ENCODE peak calls at places on chromosomes 11 and 22, in ten cellular contexts. One of them, this sample, is unnamed.

GRCh38 chr22:30005213-30005857 is 74.9 kb upstream of the HORMAD2 start:
- DNase-seq in H9: peak
- DNase-seq in SK-N-SH: peak
- DNase-seq in A549: peak
- DNase-seq in fibroblast of mammary gland: peak
- DNase-seq in HL-60: peak
- DNase-seq in uterus: peak
- DNase-seq in HFFc6: peak
- DNase-seq in fibroblast of pulmonary artery: peak
- DNase-seq in GM23338: peak
- DNase-seq in this sample: peak

GRCh38 chr22:45608763-45609180 is 62.9 kb upstream of the ATXN10 start:
- DNase-seq in H9: no peak
- DNase-seq in SK-N-SH: no peak
- DNase-seq in A549: no peak
- DNase-seq in fibroblast of mammary gland: peak
- DNase-seq in HL-60: peak
- DNase-seq in uterus: no peak
- DNase-seq in HFFc6: peak
- DNase-seq in fibroblast of pulmonary artery: peak
- DNase-seq in GM23338: no peak
- DNase-seq in this sample: no peak

GRCh38 chr11:124569697-124570096 is at the start of gene OR8A1:
- DNase-seq in H9: no peak
- DNase-seq in SK-N-SH: no peak
- DNase-seq in A549: no peak
- DNase-seq in fibroblast of mammary gland: no peak
- DNase-seq in HL-60: no peak
- DNase-seq in uterus: no peak
- DNase-seq in HFFc6: no peak
- DNase-seq in fibroblast of pulmonary artery: no peak
- DNase-seq in GM23338: no peak
- DNase-seq in this sample: no peak

GRCh38 chr11:62580959-62581715 is 7.4 kb upstream of the EEF1G start:
- DNase-seq in H9: no peak
- DNase-seq in SK-N-SH: no peak
- DNase-seq in A549: no peak
- DNase-seq in fibroblast of mammary gland: no peak
- DNase-seq in HL-60: no peak
- DNase-seq in uterus: no peak
- DNase-seq in HFFc6: no peak
- DNase-seq in fibroblast of pulmonary artery: no peak
- DNase-seq in GM23338: no peak
- DNase-seq in this sample: no peak

GRCh38 chr11:10785146-10785474 is 23.6 kb downstream of the EIF4G2 start:
- DNase-seq in H9: no peak
- DNase-seq in SK-N-SH: no peak
- DNase-seq in A549: no peak
- DNase-seq in fibroblast of mammary gland: no peak
- DNase-seq in HL-60: no peak
- DNase-seq in uterus: no peak
- DNase-seq in HFFc6: no peak
- DNase-seq in fibroblast of pulmonary artery: no peak
- DNase-seq in GM23338: no peak
- DNase-seq in this sample: no peak

GRCh38 chr11:34055218-34056000 is 3.9 kb downstream of the CAPRIN1 start:
- DNase-seq in H9: no peak
- DNase-seq in SK-N-SH: no peak
- DNase-seq in A549: no peak
- DNase-seq in fibroblast of mammary gland: no peak
- DNase-seq in HL-60: no peak
- DNase-seq in uterus: no peak
- DNase-seq in HFFc6: no peak
- DNase-seq in fibroblast of pulmonary artery: no peak
- DNase-seq in GM23338: no peak
- DNase-seq in this sample: no peak

GRCh38 chr11:34565417-34566208 is 52.0 kb upstream of the ELF5 start:
- DNase-seq in H9: peak
- DNase-seq in SK-N-SH: peak
- DNase-seq in A549: peak
- DNase-seq in fibroblast of mammary gland: no peak
- DNase-seq in HL-60: no peak
- DNase-seq in uterus: no peak
- DNase-seq in HFFc6: no peak
- DNase-seq in fibroblast of pulmonary artery: no peak
- DNase-seq in GM23338: peak
- DNase-seq in this sample: no peak

GRCh38 chr22:29580200-29580810 is 608 bp downstream of the NIPSNAP1 start:
- DNase-seq in H9: peak
- DNase-seq in SK-N-SH: peak
- DNase-seq in A549: no peak
- DNase-seq in fibroblast of mammary gland: no peak
- DNase-seq in HL-60: no peak
- DNase-seq in uterus: no peak
- DNase-seq in HFFc6: no peak
- DNase-seq in fibroblast of pulmonary artery: no peak
- DNase-seq in GM23338: peak
- DNase-seq in this sample: no peak

GRCh38 chr11:75554258-75555022 is 7.6 kb upstream of the SERPINH1 start:
- DNase-seq in H9: peak
- DNase-seq in SK-N-SH: peak
- DNase-seq in A549: no peak
- DNase-seq in fibroblast of mammary gland: peak
- DNase-seq in HL-60: no peak
- DNase-seq in uterus: peak
- DNase-seq in HFFc6: peak
- DNase-seq in fibroblast of pulmonary artery: peak
- DNase-seq in GM23338: peak
- DNase-seq in this sample: peak

GRCh38 chr22:43483669-43484068 is 71.9 kb downstream of the MPPED1 start:
- DNase-seq in H9: no peak
- DNase-seq in SK-N-SH: no peak
- DNase-seq in A549: no peak
- DNase-seq in fibroblast of mammary gland: no peak
- DNase-seq in HL-60: no peak
- DNase-seq in uterus: no peak
- DNase-seq in HFFc6: no peak
- DNase-seq in fibroblast of pulmonary artery: no peak
- DNase-seq in GM23338: no peak
- DNase-seq in this sample: no peak

GRCh38 chr22:43482310-43482625 is 70.5 kb downstream of the MPPED1 start:
- DNase-seq in H9: no peak
- DNase-seq in SK-N-SH: no peak
- DNase-seq in A549: no peak
- DNase-seq in fibroblast of mammary gland: no peak
- DNase-seq in HL-60: no peak
- DNase-seq in uterus: no peak
- DNase-seq in HFFc6: no peak
- DNase-seq in fibroblast of pulmonary artery: no peak
- DNase-seq in GM23338: peak
- DNase-seq in this sample: no peak

GRCh38 chr22:43483266-43483665 is 71.5 kb downstream of the MPPED1 start:
- DNase-seq in H9: no peak
- DNase-seq in SK-N-SH: no peak
- DNase-seq in A549: no peak
- DNase-seq in fibroblast of mammary gland: no peak
- DNase-seq in HL-60: no peak
- DNase-seq in uterus: no peak
- DNase-seq in HFFc6: no peak
- DNase-seq in fibroblast of pulmonary artery: no peak
- DNase-seq in GM23338: no peak
- DNase-seq in this sample: no peak

GRCh38 chr22:43479962-43480361 is 68.1 kb downstream of the MPPED1 start:
- DNase-seq in H9: no peak
- DNase-seq in SK-N-SH: no peak
- DNase-seq in A549: no peak
- DNase-seq in fibroblast of mammary gland: no peak
- DNase-seq in HL-60: peak
- DNase-seq in uterus: no peak
- DNase-seq in HFFc6: no peak
- DNase-seq in fibroblast of pulmonary artery: no peak
- DNase-seq in GM23338: no peak
- DNase-seq in this sample: no peak

GRCh38 chr22:43481528-43482309 is 69.9 kb downstream of the MPPED1 start:
- DNase-seq in H9: no peak
- DNase-seq in SK-N-SH: no peak
- DNase-seq in A549: no peak
- DNase-seq in fibroblast of mammary gland: no peak
- DNase-seq in HL-60: peak
- DNase-seq in uterus: no peak
- DNase-seq in HFFc6: no peak
- DNase-seq in fibroblast of pulmonary artery: no peak
- DNase-seq in GM23338: peak
- DNase-seq in this sample: no peak
- TF ChIP-seq CTCF in H9: peak
- TF ChIP-seq CTCF in SK-N-SH: no peak
- TF ChIP-seq CTCF in A549: no peak
- TF ChIP-seq CTCF in fibroblast of mammary gland: no peak
- TF ChIP-seq CTCF in HL-60: peak
- TF ChIP-seq CTCF in uterus: no peak
- TF ChIP-seq CTCF in HFFc6: no peak
- TF ChIP-seq CTCF in fibroblast of pulmonary artery: no peak
- TF ChIP-seq CTCF in GM23338: peak
- TF ChIP-seq CTCF in this sample: no peak

GRCh38 chr11:19648321-19648720 is 64.3 kb upstream of the NAV2 start:
- DNase-seq in H9: no peak
- DNase-seq in SK-N-SH: no peak
- DNase-seq in A549: no peak
- DNase-seq in fibroblast of mammary gland: no peak
- DNase-seq in HL-60: no peak
- DNase-seq in uterus: no peak
- DNase-seq in HFFc6: no peak
- DNase-seq in fibroblast of pulmonary artery: no peak
- DNase-seq in GM23338: no peak
- DNase-seq in this sample: no peak

GRCh38 chr11:19646308-19646707 is 66.3 kb upstream of the NAV2 start:
- DNase-seq in H9: no peak
- DNase-seq in SK-N-SH: no peak
- DNase-seq in A549: no peak
- DNase-seq in fibroblast of mammary gland: peak
- DNase-seq in HL-60: no peak
- DNase-seq in uterus: no peak
- DNase-seq in HFFc6: no peak
- DNase-seq in fibroblast of pulmonary artery: no peak
- DNase-seq in GM23338: no peak
- DNase-seq in this sample: no peak

GRCh38 chr11:19650929-19651487 is 61.6 kb upstream of the NAV2 start:
- DNase-seq in H9: no peak
- DNase-seq in SK-N-SH: no peak
- DNase-seq in A549: no peak
- DNase-seq in fibroblast of mammary gland: no peak
- DNase-seq in HL-60: no peak
- DNase-seq in uterus: no peak
- DNase-seq in HFFc6: no peak
- DNase-seq in fibroblast of pulmonary artery: no peak
- DNase-seq in GM23338: no peak
- DNase-seq in this sample: no peak

GRCh38 chr11:19644316-19644715 is 68.3 kb upstream of the NAV2 start:
- DNase-seq in H9: no peak
- DNase-seq in SK-N-SH: no peak
- DNase-seq in A549: no peak
- DNase-seq in fibroblast of mammary gland: no peak
- DNase-seq in HL-60: no peak
- DNase-seq in uterus: no peak
- DNase-seq in HFFc6: no peak
- DNase-seq in fibroblast of pulmonary artery: no peak
- DNase-seq in GM23338: no peak
- DNase-seq in this sample: no peak

GRCh38 chr11:19646921-19647320 is 65.7 kb upstream of the NAV2 start:
- DNase-seq in H9: no peak
- DNase-seq in SK-N-SH: peak
- DNase-seq in A549: no peak
- DNase-seq in fibroblast of mammary gland: peak
- DNase-seq in HL-60: no peak
- DNase-seq in uterus: no peak
- DNase-seq in HFFc6: peak
- DNase-seq in fibroblast of pulmonary artery: peak
- DNase-seq in GM23338: no peak
- DNase-seq in this sample: no peak
- TF ChIP-seq CTCF in H9: no peak
- TF ChIP-seq CTCF in SK-N-SH: peak
- TF ChIP-seq CTCF in A549: no peak
- TF ChIP-seq CTCF in fibroblast of mammary gland: peak
- TF ChIP-seq CTCF in HL-60: no peak
- TF ChIP-seq CTCF in uterus: no peak
- TF ChIP-seq CTCF in HFFc6: peak
- TF ChIP-seq CTCF in fibroblast of pulmonary artery: no peak
- TF ChIP-seq CTCF in GM23338: no peak
- TF ChIP-seq CTCF in this sample: no peak

DNA sequence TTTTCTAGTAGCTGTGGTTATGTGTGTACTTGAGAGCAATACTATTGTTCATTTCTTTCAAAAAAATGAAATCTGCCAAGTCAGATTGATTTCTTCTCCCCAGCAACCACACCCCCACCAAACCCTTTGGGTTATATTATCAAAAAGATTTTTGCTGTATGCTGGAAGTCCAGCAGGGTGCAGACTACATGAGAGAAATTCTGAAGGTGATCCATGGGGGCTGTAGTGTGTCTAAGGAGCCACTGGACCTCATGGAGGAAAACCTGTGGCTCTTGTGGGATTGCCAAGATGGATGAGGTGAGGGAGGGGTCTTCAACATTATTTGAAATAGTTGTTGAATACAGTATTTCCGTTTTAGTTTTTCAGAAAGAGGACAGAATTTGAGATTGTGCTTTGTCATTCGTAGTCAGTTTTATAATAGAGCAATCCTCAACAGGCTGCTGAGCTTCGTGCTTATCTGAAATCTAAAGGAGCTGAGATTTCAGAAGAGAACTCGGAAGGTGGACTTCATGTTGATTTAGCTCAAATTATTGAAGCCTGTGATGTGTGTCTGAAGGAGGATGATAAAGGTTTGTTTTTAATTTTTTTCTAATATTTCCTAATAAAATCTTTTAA is 3.1 kb downstream of the EIF3M start:
- DNase-seq in H9: no peak
- DNase-seq in SK-N-SH: peak
- DNase-seq in A549: peak
- DNase-seq in fibroblast of mammary gland: peak
- DNase-seq in HL-60: no peak
- DNase-seq in uterus: no peak
- DNase-seq in HFFc6: peak
- DNase-seq in fibroblast of pulmonary artery: peak
- DNase-seq in GM23338: peak
- DNase-seq in this sample: no peak
- TF ChIP-seq CTCF in H9: peak
- TF ChIP-seq CTCF in SK-N-SH: peak
- TF ChIP-seq CTCF in A549: peak
- TF ChIP-seq CTCF in fibroblast of mammary gland: peak
- TF ChIP-seq CTCF in HL-60: peak
- TF ChIP-seq CTCF in uterus: no peak
- TF ChIP-seq CTCF in HFFc6: peak
- TF ChIP-seq CTCF in fibroblast of pulmonary artery: peak
- TF ChIP-seq CTCF in GM23338: no peak
- TF ChIP-seq CTCF in this sample: no peak

DNA sequence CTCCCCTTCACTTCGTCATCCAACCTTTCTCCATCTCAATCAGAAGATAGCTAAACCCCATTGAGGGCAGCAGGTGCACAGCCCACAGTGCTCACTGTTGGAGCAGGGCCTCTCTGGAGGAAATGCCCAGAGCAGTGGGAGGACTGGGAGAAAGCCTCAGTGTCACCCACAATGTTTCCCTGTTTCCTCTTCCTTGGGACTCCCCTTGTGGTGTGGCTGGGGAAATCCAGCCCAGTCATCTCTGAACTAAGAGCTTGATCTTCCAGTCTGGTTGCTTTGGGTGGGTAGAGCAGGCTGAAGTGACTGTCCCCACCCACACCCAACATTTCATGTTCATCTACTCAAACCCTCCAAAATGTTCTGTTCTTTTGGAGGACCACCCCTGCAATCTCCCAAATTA is 29.8 kb upstream of the EED start:
- DNase-seq in H9: no peak
- DNase-seq in SK-N-SH: no peak
- DNase-seq in A549: no peak
- DNase-seq in fibroblast of mammary gland: no peak
- DNase-seq in HL-60: no peak
- DNase-seq in uterus: no peak
- DNase-seq in HFFc6: no peak
- DNase-seq in fibroblast of pulmonary artery: no peak
- DNase-seq in GM23338: no peak
- DNase-seq in this sample: no peak
- TF ChIP-seq CTCF in H9: peak
- TF ChIP-seq CTCF in SK-N-SH: no peak
- TF ChIP-seq CTCF in A549: no peak
- TF ChIP-seq CTCF in fibroblast of mammary gland: no peak
- TF ChIP-seq CTCF in HL-60: no peak
- TF ChIP-seq CTCF in uterus: no peak
- TF ChIP-seq CTCF in HFFc6: peak
- TF ChIP-seq CTCF in fibroblast of pulmonary artery: peak
- TF ChIP-seq CTCF in GM23338: no peak
- TF ChIP-seq CTCF in this sample: no peak